ENCODE peak calls at places on chromosomes 6 and 20, in seven cellular contexts. B is fibroblast of lung; V is heart left ventricle; C is stimulated activated naive B cell treated with anti-CD40 and anti-IgM and Interleukin-4, amounts not matched to agents 10 μg/mL and 1 μg/mL and 100 μg/mL, for 72 hours; G is NB4; R is stimulated activated CD4-positive, alpha-beta T cell treated with anti-CD3 and anti-CD28 coated beads, TNF-alpha, amount 100 ng/mL, for 1 hour; I is H54. U is an unnamed sample.
A peak's percentile ranks its signal among the peaks of the same experiment; 100 is the strongest.

GRCh38 chr20:36062799-36063198 is 91.7 kb upstream of the EPB41L1 start:
- DNase-seq in B (no peak), V (no peak), C (no peak), G (no peak), R (no peak), I (no peak), U (no peak)

GRCh38 chr6:129317931-129318820 is 391.8 kb downstream of the ARHGAP18 start:
- DNase-seq in B (peak; percentile 84), V (no peak), C (no peak), G (no peak), R (no peak), I (no peak), U (no peak)

GRCh38 chr6:107320126-107320525 is 139.2 kb downstream of the PDSS2 start:
- DNase-seq in B (peak; percentile 16), V (no peak), C (no peak), G (no peak), R (no peak), I (no peak), U (no peak)

GRCh38 chr6:167119680-167120556 is 3.0 kb upstream of the CCR6 start:
- DNase-seq in B (no peak), V (no peak), C (no peak), G (peak; percentile 43), R (no peak), I (no peak), U (no peak)

GRCh38 chr20:35497780-35498189 is 31.7 kb downstream of the C20orf173 start:
- DNase-seq in B (peak; percentile 50), V (peak; percentile 73), C (no peak), G (no peak), R (no peak), I (no peak), U (no peak)

GRCh38 chr20:24829649-24830370 is 119.3 kb upstream of the CST7 start:
- DNase-seq in B (no peak), V (no peak), C (no peak), G (no peak), R (no peak), I (no peak), U (no peak)

GRCh38 chr6:53628354-53629119 is 37.0 kb downstream of the KLHL31 start:
- DNase-seq in B (peak; percentile 87), V (no peak), C (no peak), G (no peak), R (no peak), I (no peak), U (no peak)

GRCh38 chr6:47743744-47744143 is 38.1 kb upstream of the OPN5 start:
- DNase-seq in B (peak; percentile 40), V (no peak), C (no peak), G (no peak), R (no peak), I (no peak), U (no peak)

GRCh38 chr20:47126709-47127108 is 229.8 kb downstream of the ZMYND8 start:
- DNase-seq in B (peak; percentile 45), V (no peak), C (no peak), G (no peak), R (no peak), I (no peak), U (no peak)

GRCh38 chr6:108897371-108897770 is 49.1 kb downstream of the ARMC2 start:
- DNase-seq in B (peak; percentile 37), V (peak; percentile 58), C (no peak), G (no peak), R (no peak), I (no peak), U (no peak)

GRCh38 chr6:67748521-67748920 is 886.6 kb upstream of the ADGRB3 start:
- DNase-seq in B (peak; percentile 47), V (no peak), C (no peak), G (no peak), R (no peak), I (no peak), U (no peak)

GRCh38 chr6:5248302-5249098 is 12.2 kb downstream of the LYRM4 start:
- DNase-seq in B (no peak), V (no peak), C (no peak), G (no peak), R (no peak), I (no peak), U (no peak)

GRCh38 chr6:76230711-76231110 is 158.2 kb upstream of the IMPG1 start:
- DNase-seq in B (no peak), V (no peak), C (no peak), G (peak; percentile 23), R (no peak), I (no peak), U (no peak)

GRCh38 chr6:149013932-149014331 is 267.1 kb downstream of the UST start:
- DNase-seq in B (no peak), V (no peak), C (no peak), G (no peak), R (no peak), I (no peak), U (no peak)

GRCh38 chr6:35351422-35351821 is 9.1 kb downstream of the PPARD start:
- DNase-seq in B (no peak), V (no peak), C (no peak), G (no peak), R (no peak), I (no peak), U (no peak)

GRCh38 chr6:155949256-155949655 is 493.6 kb upstream of the NOX3 start:
- DNase-seq in B (no peak), V (no peak), C (no peak), G (no peak), R (no peak), I (no peak), U (no peak)

GRCh38 chr6:38040254-38040653 is 220.7 kb downstream of the ZFAND3 start:
- DNase-seq in B (peak; percentile 49), V (no peak), C (no peak), G (no peak), R (no peak), I (no peak), U (no peak)

GRCh38 chr6:84065718-84066290 is 32.2 kb downstream of the MRAP2 start:
- DNase-seq in B (no peak), V (no peak), C (no peak), G (no peak), R (no peak), I (peak; percentile 12), U (no peak)

GRCh38 chr6:2183235-2183634 is 62.2 kb downstream of the GMDS start:
- DNase-seq in B (no peak), V (no peak), C (no peak), G (no peak), R (no peak), I (no peak), U (no peak)

GRCh38 chr20:2767768-2768631 is 32.4 kb downstream of the CPXM1 start:
- DNase-seq in B (peak; percentile 12), V (no peak), C (no peak), G (no peak), R (no peak), I (no peak), U (no peak)

U was measured in immature natural killer cell.